ENCODE peak calls at places on chromosomes 7 and 10, in ten cellular contexts. J, U, F, Z, G, D, C, A, T and X are unnamed samples. For H3K36me3, the result is how much of the 10 kb centered on the place peaks cover.

GRCh38 chr7:13851756-13852155 is 137.7 kb downstream of the ETV1 start:
- DNase-seq in J (no peak), U (no peak), F (no peak), Z (no peak), G (no peak), D (no peak), C (no peak), A (peak), T (peak), X (no peak)

GRCh38 chr10:5564537-5565204 is 39.9 kb downstream of the CALML3 start:
- DNase-seq in J (no peak), U (no peak), F (no peak), Z (no peak), G (no peak), D (no peak), C (no peak), A (no peak), T (no peak), X (no peak)

GRCh38 chr10:115417585-115418265 is 324.6 kb downstream of the ATRNL1 start:
- DNase-seq in J (no peak), U (peak), F (peak), Z (peak), G (no peak), D (peak), C (peak), A (peak), T (peak), X (peak)

GRCh38 chr10:10598297-10598696 is 419.4 kb upstream of the CELF2 start:
- DNase-seq in J (no peak), U (peak), F (no peak), Z (no peak), G (no peak), D (no peak), C (no peak), A (no peak), T (no peak), X (no peak)

GRCh38 chr7:29208410-29209250 is 14.1 kb downstream of the CHN2 start:
- DNase-seq in J (no peak), U (no peak), F (no peak), Z (no peak), G (no peak), D (no peak), C (no peak), A (no peak), T (no peak), X (no peak)

GRCh38 chr10:62443866-62444265 is 69.7 kb downstream of the ZNF365 start:
- DNase-seq in J (no peak), U (no peak), F (no peak), Z (peak), G (no peak), D (no peak), C (no peak), A (no peak), T (no peak), X (no peak)

GRCh38 chr7:139361523-139361922 is 1.8 kb downstream of the LUC7L2 start:
- DNase-seq in J (no peak), U (no peak), F (no peak), Z (peak), G (no peak), D (no peak), C (no peak), A (no peak), T (no peak), X (no peak)

GRCh38 chr7:7820939-7821338 is 102.5 kb upstream of the RPA3 start:
- DNase-seq in J (no peak), U (no peak), F (no peak), Z (peak), G (no peak), D (no peak), C (no peak), A (no peak), T (no peak), X (no peak)

GRCh38 chr7:90401989-90402388 is 1.3 kb upstream of the CLDN12 start:
- DNase-seq in J (peak), U (no peak), F (peak), Z (peak), G (no peak), D (no peak), C (no peak), A (peak), T (peak), X (no peak)

GRCh38 chr7:117791877-117792780 is 81.1 kb downstream of the CTTNBP2 start:
- DNase-seq in J (no peak), U (no peak), F (no peak), Z (no peak), G (no peak), D (no peak), C (no peak), A (no peak), T (no peak), X (no peak)

GRCh38 chr7:75727881-75728592 is 10.7 kb downstream of the HIP1 start:
- DNase-seq in J (no peak), U (no peak), F (peak), Z (peak), G (no peak), D (peak), C (peak), A (peak), T (peak), X (no peak)

GRCh38 chr7:41693150-41693997 is 9.5 kb downstream of the INHBA start:
- DNase-seq in J (no peak), U (no peak), F (no peak), Z (no peak), G (no peak), D (no peak), C (no peak), A (peak), T (no peak), X (no peak)

GRCh38 chr10:35699862-35700489 is 57.9 kb upstream of the FZD8 start:
- DNase-seq in J (no peak), U (no peak), F (no peak), Z (no peak), G (no peak), D (no peak), C (no peak), A (no peak), T (no peak), X (no peak)

GRCh38 chr7:95609277-95609971 is 13.1 kb upstream of the PDK4 start:
- DNase-seq in J (peak), U (no peak), F (peak), Z (peak), G (no peak), D (no peak), C (no peak), A (peak), T (peak), X (peak)

GRCh38 chr7:56222866-56223265 is 106.6 kb upstream of the NUPR2 start:
- DNase-seq in J (no peak), U (no peak), F (no peak), Z (no peak), G (no peak), D (no peak), C (no peak), A (no peak), T (no peak), X (no peak)

GRCh38 chr7:123367508-123368122 is 166.8 kb downstream of the IQUB start:
- DNase-seq in J (peak), U (peak), F (peak), Z (peak), G (no peak), D (peak), C (peak), A (no peak), T (peak), X (no peak)

GRCh38 chr7:79789584-79790345 is 336.3 kb upstream of the MAGI2 start:
- DNase-seq in J (no peak), U (no peak), F (no peak), Z (no peak), G (no peak), D (no peak), C (no peak), A (peak), T (peak), X (no peak)

GRCh38 chr7:12898004-12898403 is 210.6 kb downstream of the ARL4A start:
- DNase-seq in J (no peak), U (no peak), F (no peak), Z (no peak), G (no peak), D (no peak), C (no peak), A (no peak), T (no peak), X (no peak)

GRCh38 chr10:3805791-3806381 is 20.9 kb upstream of the KLF6 start:
- DNase-seq in J (no peak), U (no peak), F (peak), Z (peak), G (peak), D (peak), C (peak), A (peak), T (peak), X (no peak)

GRCh38 chr7:79820387-79820786 is 314.2 kb upstream of the GNAI1 start:
- DNase-seq in J (peak), U (peak), F (peak), Z (peak), G (no peak), D (peak), C (no peak), A (peak), T (peak), X (no peak)

GRCh38 chr10:61890881-61891409 is 10.6 kb upstream of the ARID5B start:
- DNase-seq in J (no peak), U (no peak), F (no peak), Z (no peak), G (no peak), D (no peak), C (no peak), A (no peak), T (no peak), X (no peak)

GRCh38 chr10:32954545-32955298 is 3.3 kb downstream of the ITGB1 start:
- DNase-seq in J (no peak), U (no peak), F (no peak), Z (no peak), G (no peak), D (peak), C (no peak), A (no peak), T (no peak), X (no peak)

GRCh38 chr7:94654764-94655561 is 970 bp downstream of the SGCE start:
- DNase-seq in J (peak), U (peak), F (peak), Z (peak), G (no peak), D (peak), C (no peak), A (peak), T (peak), X (no peak)

GRCh38 chr7:154425326-154425725 is 373.1 kb downstream of the DPP6 start:
- DNase-seq in J (no peak), U (no peak), F (no peak), Z (no peak), G (no peak), D (no peak), C (no peak), A (no peak), T (no peak), X (no peak)

GRCh38 chr7:50594734-50595537 is 29.7 kb upstream of the DDC start:
- DNase-seq in J (no peak), U (no peak), F (no peak), Z (no peak), G (no peak), D (no peak), C (no peak), A (no peak), T (no peak), X (no peak)

GRCh38 chr10:109022417-109023049 is 900.8 kb downstream of the XPNPEP1 start:
- DNase-seq in J (no peak), U (no peak), F (no peak), Z (no peak), G (no peak), D (no peak), C (no peak), A (no peak), T (no peak), X (no peak)

GRCh38 chr10:109018892-109019507 is 904.3 kb downstream of the XPNPEP1 start:
- DNase-seq in J (no peak), U (no peak), F (no peak), Z (no peak), G (no peak), D (peak), C (no peak), A (no peak), T (no peak), X (no peak)
- TF ChIP-seq CTCF in J (no peak), U (no peak), F (no peak), Z (no peak), G (no peak), D (peak), C (no peak), A (peak), T (no peak), X (no peak)

DNA sequence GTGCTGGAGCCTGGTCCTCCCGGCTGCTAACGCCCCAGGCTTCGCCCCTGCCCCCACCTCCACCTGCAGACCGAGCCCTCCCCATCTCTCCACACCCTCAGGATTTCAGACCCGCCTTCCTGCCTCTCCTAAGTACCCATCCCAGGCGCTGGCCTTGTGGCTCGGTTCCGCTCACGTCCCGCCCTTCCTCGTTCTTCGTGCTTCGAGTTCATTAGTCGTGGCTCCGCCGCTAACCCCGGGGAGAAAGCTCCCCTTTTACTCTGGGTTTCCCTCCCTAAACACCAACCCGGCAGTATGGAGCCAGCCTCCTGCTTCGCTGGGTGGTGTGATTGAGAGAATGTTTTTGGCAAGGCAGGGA is 11.2 kb downstream of the EMX2 start:
- DNase-seq in J (no peak), U (no peak), F (no peak), Z (no peak), G (no peak), D (no peak), C (no peak), A (no peak), T (no peak), X (no peak)
- H3K4me3 ChIP-seq in J (no peak), U (no peak), F (no peak), Z (no peak), G (no peak), D (no peak), C (no peak), A (no peak), T (no peak), X (no peak)

GRCh38 chr10:131124945-131125344 is 186.6 kb downstream of the TCERG1L start:
- DNase-seq in J (no peak), U (no peak), F (no peak), Z (no peak), G (no peak), D (no peak), C (no peak), A (no peak), T (no peak), X (no peak)

GRCh38 chr10:131126321-131127121 is 185.0 kb downstream of the TCERG1L start:
- DNase-seq in J (no peak), U (no peak), F (no peak), Z (no peak), G (no peak), D (peak), C (no peak), A (no peak), T (no peak), X (no peak)

GRCh38 chr10:131121511-131122035 is 189.9 kb downstream of the TCERG1L start:
- DNase-seq in J (no peak), U (no peak), F (no peak), Z (no peak), G (no peak), D (no peak), C (no peak), A (no peak), T (no peak), X (no peak)

GRCh38 chr10:131125511-131126225 is 185.9 kb downstream of the TCERG1L start:
- DNase-seq in J (no peak), U (no peak), F (no peak), Z (no peak), G (no peak), D (no peak), C (no peak), A (no peak), T (no peak), X (no peak)

DNA sequence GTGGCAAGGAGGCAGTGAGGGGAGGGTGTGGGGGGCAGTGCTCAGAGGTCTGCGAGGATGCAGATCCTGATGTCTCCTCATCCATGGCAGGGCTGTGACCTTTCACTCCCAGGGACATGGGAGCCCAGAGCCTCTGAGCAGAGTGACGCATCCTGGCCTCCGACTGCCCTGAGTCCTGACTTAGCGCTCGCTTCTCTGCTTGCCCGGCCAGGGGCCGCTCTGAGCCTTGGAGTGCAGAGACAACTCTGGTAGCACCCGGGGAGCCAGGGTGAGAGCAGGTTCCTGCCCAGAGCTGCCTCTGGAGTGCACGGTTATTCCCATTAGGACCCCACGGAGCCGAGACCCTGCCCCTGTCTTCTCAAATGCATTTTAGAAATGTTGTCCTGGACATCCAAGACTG is 188.0 kb downstream of the TCERG1L start:
- DNase-seq in J (no peak), U (no peak), F (no peak), Z (no peak), G (no peak), D (no peak), C (no peak), A (no peak), T (no peak), X (no peak)
- H3K36me3 ChIP-seq in J (under half), U (under half), F (under half), Z (under half), G (under half), D (under half), C (under half), A (under half), T (under half), X (under half)

DNA sequence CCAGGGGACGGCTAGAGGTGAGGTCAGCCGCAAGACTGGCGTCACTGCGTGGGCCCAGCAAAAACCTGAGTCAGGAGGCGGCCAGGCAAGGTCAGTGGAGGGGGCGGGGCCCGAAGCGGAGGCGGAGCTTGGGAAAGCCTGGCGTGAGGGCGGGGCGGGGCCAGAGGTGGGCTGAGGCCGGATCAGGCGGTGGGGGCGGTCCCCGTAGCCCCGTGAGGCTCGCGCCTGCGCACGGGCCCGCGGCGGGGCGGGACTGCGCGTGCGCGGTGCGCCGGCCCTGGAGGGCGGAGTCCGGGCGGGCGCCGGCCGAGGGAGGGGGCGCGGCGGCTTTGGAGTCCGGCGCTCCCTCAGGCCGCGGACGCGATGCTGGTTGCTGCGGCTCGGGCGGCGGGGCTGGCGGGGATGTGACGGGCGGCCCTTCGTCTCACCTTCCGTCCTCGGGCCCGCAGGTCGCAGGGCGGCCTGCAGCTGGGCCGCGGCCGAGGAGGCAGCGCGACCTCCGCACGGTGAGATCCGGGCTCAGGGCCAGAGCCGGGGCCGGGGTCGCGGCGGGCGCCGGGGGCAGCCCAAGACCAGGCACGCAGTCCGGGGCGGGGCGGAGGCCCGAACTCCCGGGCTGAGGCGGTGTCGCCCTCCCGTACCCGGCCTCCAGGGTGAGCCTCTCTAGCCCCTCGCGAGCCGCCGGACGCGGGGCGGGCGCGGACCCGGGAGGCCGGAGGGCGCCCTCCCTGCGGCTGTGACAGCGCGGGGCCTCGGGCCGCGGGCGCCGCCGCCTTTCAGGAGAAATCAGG is at the start of gene CCSER2:
- DNase-seq in J (peak), U (peak), F (peak), Z (peak), G (peak), D (peak), C (peak), A (peak), T (peak), X (peak)
- TF ChIP-seq CTCF in J (no peak), U (no peak), F (no peak), Z (no peak), G (no peak), D (no peak), C (no peak), A (no peak), T (no peak), X (no peak)

GRCh38 chr7:135747366-135747765 is 1.2 kb downstream of the FAM180A start:
- DNase-seq in J (no peak), U (no peak), F (no peak), Z (no peak), G (no peak), D (no peak), C (no peak), A (no peak), T (no peak), X (no peak)
- H3K4me3 ChIP-seq in J (no peak), U (no peak), F (no peak), Z (no peak), G (peak), D (no peak), C (no peak), A (no peak), T (peak), X (no peak)

DNA sequence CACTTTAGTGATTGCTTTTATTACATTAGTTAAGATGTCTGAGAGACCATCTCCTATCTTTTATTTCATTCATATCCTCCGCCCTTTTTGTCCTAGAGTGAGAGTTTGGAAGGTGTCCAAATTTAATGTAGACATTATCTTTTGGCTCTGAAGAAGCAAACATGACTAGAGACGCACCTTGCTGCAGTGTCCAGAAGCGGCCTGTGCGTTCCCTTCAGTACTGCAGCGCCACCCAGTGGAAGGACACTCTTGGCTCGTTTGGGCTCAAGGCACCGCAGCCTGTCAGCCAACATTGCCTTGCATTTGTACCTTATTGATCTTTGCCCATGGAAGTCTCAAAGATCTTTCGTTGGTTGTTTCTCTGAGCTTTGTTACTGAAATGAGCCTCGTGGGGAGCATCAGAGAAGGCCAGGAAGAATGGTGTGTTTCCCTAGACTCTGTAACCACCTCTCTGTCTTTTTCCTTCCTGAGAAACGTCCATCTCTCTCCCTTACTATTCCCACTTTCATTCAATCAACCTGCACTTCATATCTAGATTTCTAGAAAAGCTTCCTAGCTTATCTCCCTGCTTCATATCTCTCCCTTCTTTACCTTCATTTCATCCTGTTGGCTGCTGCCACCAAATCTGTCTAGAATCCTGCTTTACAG is 10.4 kb upstream of the CLCN1 start:
- DNase-seq in J (peak), U (peak), F (peak), Z (peak), G (no peak), D (peak), C (peak), A (peak), T (peak), X (no peak)
- H3K36me3 ChIP-seq in J (under half), U (half or more), F (under half), Z (under half), G (half or more), D (under half), C (half or more), A (under half), T (under half), X (under half)

GRCh38 chr7:126005064-126005463 is 1075.4 kb upstream of the POT1 start:
- DNase-seq in J (no peak), U (no peak), F (no peak), Z (no peak), G (no peak), D (no peak), C (no peak), A (no peak), T (no peak), X (no peak)
- TF ChIP-seq CTCF in J (no peak), U (no peak), F (no peak), Z (no peak), G (no peak), D (no peak), C (no peak), A (no peak), T (no peak), X (no peak)